ENCODE peak calls at places on chromosomes 6 and 20, in seven cellular contexts. N is bronchial epithelial cell, D is colonic mucosa, F is pancreas, K is spleen, Q is H9, U is NT2/D1. T is an unnamed sample. For H3K27me3, the result is how much of the 10 kb centered on the place peaks cover.

GRCh38 chr20:1535420-1536175 is 21.9 kb downstream of the SIRPD start:
- DNase-seq in K (peak), N (no peak), U (no peak), F (no peak), Q (no peak), D (no peak), T (no peak)

GRCh38 chr20:1312308-1312707 is 16.6 kb downstream of the SDCBP2 start:
- DNase-seq in K (peak), N (no peak), U (no peak), D (no peak), Q (no peak), F (peak), T (no peak)

GRCh38 chr6:134175532-134176282 is 123.3 kb upstream of the SLC2A12 start:
- DNase-seq in U (no peak), Q (no peak), K (peak), F (peak), D (peak), N (peak), T (no peak)

GRCh38 chr20:9977629-9978028 is 57.2 kb upstream of the ANKEF1 start:
- DNase-seq in U (no peak), Q (no peak), N (peak), K (no peak), F (no peak), D (no peak), T (no peak)

GRCh38 chr20:58471161-58471834 is 43.9 kb downstream of the APCDD1L start:
- DNase-seq in D (peak), K (no peak), N (no peak), Q (no peak), U (no peak), F (no peak), T (no peak)

GRCh38 chr6:46014054-46014453 is 1.6 kb downstream of the CLIC5 start:
- DNase-seq in D (no peak), U (no peak), Q (no peak), N (no peak), F (no peak), K (no peak), T (no peak)

GRCh38 chr6:140441256-140441655 is 1066.8 kb upstream of the CITED2 start:
- DNase-seq in Q (peak), K (peak), N (no peak), F (no peak), D (peak), U (peak), T (no peak)

GRCh38 chr6:111818539-111819226 is 54.6 kb downstream of the FYN start:
- DNase-seq in Q (no peak), U (no peak), D (no peak), N (no peak), K (no peak), F (no peak), T (no peak)

GRCh38 chr6:89008299-89008698 is 44.9 kb upstream of the RNGTT start:
- DNase-seq in N (no peak), D (no peak), U (no peak), F (no peak), K (no peak), Q (no peak), T (no peak)

GRCh38 chr6:165119231-165120020 is 190.0 kb downstream of the C6orf118 start:
- DNase-seq in D (no peak), U (no peak), K (no peak), F (no peak), N (peak), Q (no peak), T (no peak)

GRCh38 chr6:15447546-15448232 is 201.8 kb downstream of the JARID2 start:
- DNase-seq in N (no peak), F (no peak), Q (no peak), D (no peak), K (no peak), U (no peak), T (no peak)

GRCh38 chr6:80608881-80609280 is 502.4 kb downstream of the BCKDHB start:
- DNase-seq in U (no peak), Q (no peak), N (peak), F (no peak), K (no peak), D (no peak), T (no peak)

GRCh38 chr6:112841553-112842337 is 494.6 kb downstream of the RFPL4B start:
- DNase-seq in K (no peak), Q (no peak), U (no peak), N (no peak), F (no peak), D (no peak), T (no peak)

GRCh38 chr6:152635949-152636674 is 1.1 kb downstream of the SYNE1 start:
- DNase-seq in F (no peak), U (no peak), Q (peak), K (peak), D (peak), N (peak), T (no peak)

DNA sequence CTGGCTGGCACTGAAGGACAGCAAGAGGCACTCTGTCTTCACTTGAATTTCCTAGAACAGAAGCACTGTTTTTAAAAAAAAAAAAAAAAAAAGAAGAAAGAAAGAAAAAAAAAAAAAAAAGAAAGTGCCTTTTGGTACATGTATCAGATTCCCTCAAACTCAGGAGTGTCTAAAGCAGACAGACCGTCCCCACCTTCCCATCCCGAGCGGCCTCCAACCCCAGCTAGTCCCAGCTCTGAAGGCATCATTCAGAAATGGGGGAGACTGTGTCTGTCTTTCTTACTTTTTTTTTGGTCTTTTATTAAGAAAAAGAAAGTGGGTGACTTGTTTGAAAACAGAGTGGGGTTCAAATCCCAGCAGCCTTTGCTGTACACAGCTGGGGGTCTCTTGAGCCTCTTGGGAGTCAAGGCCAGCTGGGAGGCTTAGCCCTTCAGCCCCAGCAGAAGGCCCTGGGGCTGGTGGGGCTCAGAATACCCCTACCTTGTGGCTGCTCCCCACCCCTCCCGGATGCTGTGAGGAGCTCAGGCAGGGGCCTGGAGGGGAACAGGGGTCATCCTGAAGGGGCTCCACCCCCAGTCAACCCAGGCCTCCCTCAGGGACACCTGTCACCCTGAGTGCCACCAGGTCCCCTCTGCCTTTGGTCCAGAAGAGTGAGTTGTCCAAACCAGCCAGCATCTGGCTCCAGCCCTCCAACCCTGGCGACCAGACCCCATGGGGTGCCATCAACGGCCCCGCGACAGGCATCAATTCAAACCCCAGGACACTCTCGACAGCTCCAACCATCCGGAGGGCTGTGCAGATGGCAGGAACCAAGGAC is 128.3 kb downstream of the TAF4 start:
- DNase-seq in F (peak), U (no peak), Q (no peak), N (no peak), K (peak), D (no peak), T (no peak)
- H3K27me3 ChIP-seq in F (under half), U (under half), Q (under half), N (under half), K (under half), D (under half), T (under half)

DNA sequence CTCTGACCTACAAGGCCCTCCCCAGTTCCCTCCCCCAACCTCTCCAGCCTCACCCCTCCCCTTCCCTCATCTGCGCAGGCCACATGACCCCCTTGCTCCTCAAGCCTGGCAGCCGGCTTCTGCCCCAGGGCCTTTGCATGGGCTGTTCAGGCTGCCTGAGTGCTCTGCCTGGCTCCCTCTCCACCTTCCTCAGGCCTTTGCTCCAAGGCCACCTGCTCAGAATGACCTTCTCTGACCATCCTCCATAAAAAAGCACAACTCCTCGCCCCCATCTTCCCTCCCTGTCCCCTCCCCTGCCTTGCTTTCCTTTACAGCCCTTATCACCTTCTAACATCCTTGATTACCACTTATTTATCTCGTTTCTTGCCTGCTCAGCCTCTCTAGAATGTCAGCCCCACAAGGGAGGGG is 38.7 kb downstream of the SPDEF start:
- DNase-seq in U (no peak), D (no peak), Q (no peak), F (no peak), K (peak), N (no peak), T (no peak)
- H3K27me3 ChIP-seq in U (under half), D (under half), Q (under half), F (under half), K (under half), N (under half), T (under half)

DNA sequence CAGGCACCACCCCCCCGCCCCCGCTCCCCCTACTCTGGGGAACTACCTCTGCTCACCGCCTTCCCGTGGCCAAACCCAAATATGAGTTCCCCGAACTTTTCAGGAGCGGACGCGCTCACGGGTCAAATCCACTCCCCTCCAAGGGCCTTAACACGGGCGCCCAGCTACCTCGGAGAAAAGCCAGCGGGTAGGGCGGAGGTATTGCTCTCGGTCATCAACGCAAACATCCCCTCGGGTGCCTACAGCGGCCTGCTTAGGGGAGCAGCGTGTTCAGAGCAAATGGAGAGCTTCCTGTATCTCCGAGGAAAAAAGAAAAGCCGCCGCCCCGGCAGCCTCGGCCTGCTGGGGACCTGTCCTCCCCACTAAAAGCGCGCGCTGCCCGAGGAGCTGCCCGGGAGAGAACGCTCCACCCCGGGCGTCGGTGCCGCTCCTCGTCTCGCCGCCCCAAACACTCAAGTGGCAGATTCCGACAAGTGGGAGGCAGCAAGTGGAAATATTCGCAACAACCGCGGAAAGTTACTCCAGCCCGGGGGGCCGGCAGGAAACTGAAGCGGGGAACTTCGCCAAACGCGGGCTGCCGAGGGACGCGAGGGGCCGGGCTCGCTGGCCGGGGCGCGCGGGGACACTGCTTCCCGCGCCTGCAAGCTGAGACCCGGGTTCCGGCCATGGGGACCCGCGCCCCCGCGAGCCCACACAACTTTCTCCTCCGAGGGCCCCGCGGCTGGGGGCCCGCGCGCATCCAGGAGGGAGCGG is 669 bp downstream of the PTPRT start:
- DNase-seq in Q (peak), U (no peak), D (no peak), N (no peak), K (no peak), F (peak), T (no peak)
- H3K27me3 ChIP-seq in Q (under half), U (half or more), D (under half), N (under half), K (half or more), F (under half), T (under half)

GRCh38 chr6:168221000-168221399 is 98.6 kb downstream of the DACT2 start:
- DNase-seq in D (no peak), N (peak), F (no peak), Q (no peak), K (no peak), U (no peak), T (no peak)

GRCh38 chr6:168223150-168223549 is 96.4 kb downstream of the DACT2 start:
- DNase-seq in N (no peak), K (no peak), Q (no peak), F (no peak), D (no peak), U (no peak), T (no peak)

GRCh38 chr6:168221497-168222079 is 98.0 kb downstream of the DACT2 start:
- DNase-seq in U (no peak), N (no peak), D (no peak), F (no peak), K (no peak), Q (no peak), T (no peak)

GRCh38 chr6:168223755-168224154 is 95.8 kb downstream of the DACT2 start:
- DNase-seq in D (no peak), F (no peak), Q (no peak), U (no peak), K (no peak), N (no peak), T (no peak)

GRCh38 chr6:168222261-168222660 is 97.3 kb downstream of the DACT2 start:
- DNase-seq in Q (no peak), F (no peak), N (no peak), D (no peak), U (no peak), K (no peak), T (no peak)
- H3K27me3 ChIP-seq in Q (under half), F (under half), N (under half), D (under half), U (under half), K (under half), T (under half)

GRCh38 chr20:34211591-34211990 is 29.6 kb upstream of the ASIP start:
- DNase-seq in Q (no peak), N (no peak), D (no peak), U (no peak), F (no peak), K (no peak), T (no peak)

GRCh38 chr20:34213213-34213612 is 28.0 kb upstream of the ASIP start:
- DNase-seq in U (no peak), F (no peak), K (no peak), N (no peak), D (no peak), Q (no peak), T (no peak)

GRCh38 chr20:34216382-34216742 is 24.9 kb upstream of the ASIP start:
- DNase-seq in Q (no peak), D (no peak), U (no peak), F (no peak), N (no peak), K (no peak), T (no peak)

GRCh38 chr20:34220581-34220980 is 20.6 kb upstream of the ASIP start:
- DNase-seq in N (peak), U (no peak), D (no peak), F (no peak), Q (no peak), K (no peak), T (no peak)

DNA sequence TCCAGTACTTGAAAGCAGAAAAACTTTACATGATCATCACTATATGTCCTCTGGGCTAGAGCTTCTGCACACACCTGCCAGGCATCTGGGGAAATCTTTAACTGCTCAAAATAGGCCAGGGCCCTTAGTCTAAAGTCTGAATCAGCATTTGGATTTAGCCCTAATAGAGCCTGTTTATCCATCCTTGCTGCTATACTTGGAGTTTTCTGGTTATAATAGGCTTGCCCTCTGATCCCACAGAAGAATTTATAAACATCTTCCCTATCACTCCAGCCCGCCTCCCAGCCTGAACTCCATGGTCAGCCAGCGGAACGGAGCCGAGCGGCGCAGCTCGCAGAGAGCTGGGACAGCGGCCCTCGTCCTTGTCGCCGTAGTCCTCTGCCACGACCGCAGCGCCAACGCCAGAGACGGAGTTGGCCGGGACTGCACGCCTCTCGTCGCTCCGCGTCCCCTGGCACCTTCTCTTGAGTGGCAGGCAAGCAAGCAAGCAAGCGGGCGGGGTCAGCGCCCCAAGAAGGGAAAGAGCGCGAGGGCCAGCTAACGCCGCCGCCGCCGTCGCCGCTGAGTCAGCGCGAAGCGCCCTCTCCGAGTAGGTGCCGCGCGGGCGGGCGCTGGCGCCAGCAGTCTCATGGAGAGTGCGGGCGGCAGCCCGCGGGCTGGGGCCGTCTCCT is 25.4 kb upstream of the ASIP start:
- DNase-seq in N (peak), Q (peak), U (peak), F (peak), K (peak), D (peak), T (no peak)
- H3K27me3 ChIP-seq in N (under half), Q (under half), U (under half), F (under half), K (under half), D (under half), T (under half)

GRCh38 chr20:53036992-53037391 is 64.8 kb downstream of the TSHZ2 start:
- DNase-seq in F (no peak), Q (no peak), K (no peak), N (no peak), D (no peak), U (no peak), T (no peak)

GRCh38 chr20:53037621-53038020 is 65.5 kb downstream of the TSHZ2 start:
- DNase-seq in K (no peak), F (peak), N (no peak), D (no peak), U (no peak), Q (no peak), T (no peak)

GRCh38 chr20:53033176-53033575 is 61.0 kb downstream of the TSHZ2 start:
- DNase-seq in N (no peak), K (no peak), F (no peak), D (no peak), U (no peak), Q (no peak), T (no peak)

GRCh38 chr20:53032021-53033001 is 60.2 kb downstream of the TSHZ2 start:
- DNase-seq in F (no peak), N (peak), Q (no peak), U (no peak), D (no peak), K (no peak), T (no peak)

DNA sequence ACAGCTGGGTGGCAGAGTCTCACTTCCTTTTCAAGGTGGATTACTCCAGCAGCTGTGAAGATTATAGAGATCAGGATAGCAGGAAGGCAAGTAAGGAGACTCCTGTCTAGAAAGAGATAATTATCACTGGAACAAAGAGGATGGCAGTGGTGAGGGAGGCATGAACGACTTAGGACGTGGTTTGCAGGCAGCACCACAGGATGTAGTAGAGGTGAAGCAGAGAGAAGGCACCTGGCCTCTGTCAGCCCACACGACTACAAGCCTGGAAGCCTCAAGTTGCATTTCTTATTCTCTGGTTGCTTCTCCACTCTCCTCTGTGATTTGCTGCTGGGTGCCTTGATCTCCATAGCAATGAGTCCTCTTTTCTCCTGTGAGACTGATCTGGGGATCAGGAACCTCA is 62.7 kb downstream of the TSHZ2 start:
- DNase-seq in Q (no peak), F (no peak), D (no peak), N (no peak), K (no peak), U (no peak), T (no peak)
- H3K27me3 ChIP-seq in Q (under half), F (under half), D (under half), N (under half), K (under half), U (under half), T (under half)

DNA sequence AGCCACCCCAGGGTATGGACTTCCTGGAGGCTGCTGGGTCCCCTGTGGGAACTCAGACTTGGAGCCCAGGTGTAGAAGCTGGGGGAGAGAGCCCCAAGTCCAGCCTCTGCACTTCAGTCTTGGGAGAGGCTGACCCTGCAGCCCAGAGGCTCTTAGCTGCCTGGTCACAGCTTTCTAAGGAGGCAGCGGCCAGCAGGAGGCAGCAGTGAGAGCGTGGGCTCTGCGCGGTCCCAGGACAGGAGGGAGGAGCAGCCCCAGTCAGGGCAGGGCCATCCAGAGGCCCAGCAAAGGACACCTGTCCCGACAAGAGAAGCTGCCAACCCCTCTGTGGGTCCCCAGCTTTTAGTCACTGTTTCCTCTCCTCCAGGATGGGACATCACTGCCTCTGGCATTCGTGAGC is 9.4 kb downstream of the TREML2 start:
- DNase-seq in U (peak), N (no peak), F (no peak), D (peak), Q (peak), K (peak), T (no peak)
- H3K27me3 ChIP-seq in U (under half), N (under half), F (under half), D (under half), Q (under half), K (under half), T (under half)

T was measured in keratinocyte.